ENCODE peak calls at places on chromosomes 11 and 22, in nine cellular contexts. L is kidney, X is lower lobe of right lung, D is A549, C is LNCaP clone FGC, K is OCI-LY7, P is mammary epithelial cell, W is HFF-Myc, G is Peyer's patch. B is an unnamed sample.

GRCh38 chr22:17579535-17579981 is 16.3 kb downstream of the SLC25A18 start:
- DNase-seq in L (peak; percentile 53), X (no peak), D (no peak), C (no peak), K (no peak), P (no peak), W (no peak), G (no peak), B (no peak)

GRCh38 chr11:27409060-27409459 is 46.0 kb upstream of the CCDC34 start:
- DNase-seq in L (no peak), X (no peak), D (no peak), C (no peak), K (no peak), P (no peak), W (no peak), G (no peak), B (no peak)

GRCh38 chr11:15119826-15120225 is 5.1 kb downstream of the INSC start:
- DNase-seq in L (no peak), X (no peak), D (no peak), C (no peak), K (no peak), P (peak; percentile 34), W (no peak), G (no peak), B (no peak)

GRCh38 chr11:30149998-30150397 is 80.8 kb upstream of the FSHB start:
- DNase-seq in L (no peak), X (no peak), D (no peak), C (no peak), K (no peak), P (no peak), W (no peak), G (no peak), B (no peak)

GRCh38 chr11:125593113-125593761 is 585 bp downstream of the STT3A start:
- DNase-seq in L (no peak), X (no peak), D (peak; percentile 42), C (no peak), K (no peak), P (peak; percentile 52), W (no peak), G (no peak), B (no peak)

GRCh38 chr11:12243511-12243910 is 133.1 kb downstream of the MICAL2 start:
- DNase-seq in L (no peak), X (no peak), D (no peak), C (no peak), K (no peak), P (no peak), W (no peak), G (no peak), B (no peak)

GRCh38 chr22:22165936-22166710 is 78.5 kb upstream of the VPREB1 start:
- DNase-seq in L (no peak), X (no peak), D (no peak), C (no peak), K (peak; percentile 51), P (no peak), W (no peak), G (no peak), B (no peak)

GRCh38 chr11:1727861-1728260 is 22.5 kb downstream of the IFITM10 start:
- DNase-seq in L (no peak), X (no peak), D (no peak), C (no peak), K (no peak), P (no peak), W (no peak), G (peak; percentile 16), B (no peak)

GRCh38 chr11:63681208-63682044 is at the start of gene RTN3:
- DNase-seq in L (peak; percentile 99), X (peak; percentile 99), D (peak; percentile 99), C (peak; percentile 90), K (peak; percentile 98), P (peak; percentile 98), W (peak; percentile 95), G (peak; percentile 92), B (peak; percentile 97)

GRCh38 chr11:63686912-63687311 is 5.6 kb downstream of the RTN3 start:
- DNase-seq in L (no peak), X (no peak), D (no peak), C (no peak), K (no peak), P (no peak), W (no peak), G (no peak), B (no peak)

GRCh38 chr11:63680842-63681207 is 475 bp upstream of the RTN3 start:
- DNase-seq in L (no peak), X (no peak), D (no peak), C (no peak), K (no peak), P (peak; percentile 52), W (no peak), G (no peak), B (no peak)

GRCh38 chr11:63683133-63683991 is 2.1 kb downstream of the RTN3 start:
- DNase-seq in L (no peak), X (no peak), D (no peak), C (no peak), K (no peak), P (no peak), W (no peak), G (no peak), B (no peak)

DNA sequence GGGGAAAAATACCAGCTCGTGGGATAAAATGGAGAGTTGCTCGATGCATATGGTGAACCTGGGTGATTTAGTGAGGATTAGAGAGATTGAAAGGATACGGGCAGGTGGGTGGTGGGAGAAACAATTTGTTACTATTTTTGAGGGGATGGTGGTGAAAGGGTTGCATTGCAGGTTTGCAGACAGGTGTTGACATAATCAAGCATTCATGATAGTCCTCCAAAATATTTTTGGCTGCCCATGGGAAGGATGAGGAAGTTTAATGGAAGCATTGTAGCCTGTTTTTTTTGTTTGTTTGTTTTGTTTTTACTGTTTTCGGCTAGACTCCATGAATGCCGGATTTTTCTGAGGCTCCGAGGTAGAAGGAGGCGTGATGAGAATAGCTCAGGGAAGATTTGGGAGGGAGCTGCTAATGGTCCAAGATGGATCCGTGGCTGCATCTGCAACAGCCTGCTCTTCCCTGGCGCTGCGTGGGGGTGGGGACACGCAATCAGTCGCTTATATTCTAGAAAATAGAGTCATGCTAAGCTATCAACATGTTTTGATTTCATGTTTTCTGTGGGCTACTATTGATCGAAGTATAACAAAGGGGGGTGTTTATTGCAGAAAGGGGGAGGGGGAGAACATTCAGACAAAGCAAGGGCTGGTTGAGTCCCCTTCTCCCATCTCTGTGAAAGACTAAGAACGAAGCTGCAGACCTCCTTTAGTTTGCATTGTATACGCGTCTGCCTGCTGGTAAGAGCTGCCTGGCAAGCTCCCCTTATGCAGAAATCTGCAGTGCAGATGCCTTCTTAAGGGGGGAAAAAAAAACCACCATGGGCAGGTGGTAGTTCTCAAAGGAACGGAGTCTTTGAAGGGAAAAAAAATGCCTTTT is 980 bp downstream of the RTN3 start:
- DNase-seq in L (no peak), X (peak; percentile 55), D (peak; percentile 11), C (no peak), K (peak; percentile 62), P (peak; percentile 25), W (no peak), G (no peak), B (no peak)
- TF ChIP-seq CTCF in L (no peak), X (no peak), D (no peak), C (no peak), K (peak; percentile 46), P (peak; percentile 18), W (no peak), G (peak; percentile 56), B (peak; percentile 1)

DNA sequence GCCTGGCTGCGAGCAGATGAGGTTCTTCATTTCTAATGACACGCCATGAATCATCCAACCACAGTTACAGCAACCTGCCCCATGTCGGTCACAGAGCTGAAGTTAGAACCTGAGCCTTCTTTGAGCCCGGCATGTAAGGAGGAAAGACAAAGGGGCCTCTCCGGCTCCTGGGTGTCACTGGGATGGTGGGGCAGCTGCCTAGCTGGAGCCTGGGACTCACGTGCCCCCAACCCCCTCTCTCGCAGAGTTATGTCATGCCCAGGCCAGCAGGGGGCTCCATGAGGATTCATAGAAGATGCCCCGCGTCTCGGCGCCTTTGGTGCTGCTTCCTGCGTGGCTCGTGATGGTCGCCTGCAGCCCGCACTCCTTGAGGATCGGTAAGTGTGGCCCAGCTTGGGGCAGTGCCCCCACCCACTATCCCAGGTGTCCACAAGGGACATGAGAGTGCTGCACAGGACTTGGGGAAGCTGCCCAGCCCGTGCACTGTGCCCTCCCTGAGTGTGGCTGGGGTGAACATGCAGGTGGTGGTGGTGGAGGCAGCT is 148.5 kb downstream of the GRIK4 start:
- DNase-seq in L (no peak), X (no peak), D (peak; percentile 33), C (no peak), K (peak; percentile 82), P (peak; percentile 42), W (peak; percentile 2), G (no peak), B (no peak)
- TF ChIP-seq CTCF in L (peak; percentile 3), X (no peak), D (peak; percentile 32), C (peak; percentile 21), K (peak; percentile 84), P (no peak), W (peak; percentile 49), G (no peak), B (peak; percentile 18)

GRCh38 chr11:34886609-34887008 is 29.6 kb downstream of the APIP start:
- DNase-seq in L (no peak), X (no peak), D (no peak), C (no peak), K (no peak), P (no peak), W (no peak), G (no peak), B (no peak)

GRCh38 chr11:34887260-34887659 is 28.9 kb downstream of the APIP start:
- DNase-seq in L (no peak), X (no peak), D (no peak), C (peak; percentile 19), K (no peak), P (no peak), W (no peak), G (no peak), B (no peak)

GRCh38 chr11:34890812-34891211 is 25.4 kb downstream of the APIP start:
- DNase-seq in L (no peak), X (no peak), D (peak; percentile 68), C (peak; percentile 36), K (peak; percentile 29), P (peak; percentile 21), W (peak; percentile 10), G (no peak), B (no peak)

GRCh38 chr11:34891611-34892010 is 24.6 kb downstream of the APIP start:
- DNase-seq in L (no peak), X (no peak), D (no peak), C (no peak), K (no peak), P (no peak), W (no peak), G (no peak), B (no peak)

DNA sequence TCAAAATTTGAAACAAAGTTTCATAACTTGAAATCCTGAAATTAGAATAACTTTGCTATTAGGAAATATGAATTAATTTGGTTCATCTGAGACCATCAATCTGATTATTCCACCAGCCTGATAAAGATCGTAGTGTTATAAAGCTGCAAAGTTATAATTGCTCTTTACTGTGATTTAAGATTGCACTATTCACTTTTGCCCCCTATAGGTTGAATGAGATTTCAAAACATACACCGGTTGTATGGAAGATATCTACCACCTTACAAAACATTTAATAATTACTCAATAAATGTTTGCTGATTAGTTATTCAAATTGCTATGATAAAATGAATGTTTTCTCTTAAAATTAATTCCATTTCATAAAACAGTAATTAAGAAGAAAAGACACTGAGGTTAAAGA is 26.1 kb downstream of the APIP start:
- DNase-seq in L (no peak), X (no peak), D (peak; percentile 14), C (no peak), K (no peak), P (no peak), W (no peak), G (no peak), B (no peak)
- TF ChIP-seq CTCF in L (no peak), X (no peak), D (peak; percentile 55), C (peak; percentile 39), K (peak; percentile 43), P (peak; percentile 26), W (no peak), G (no peak), B (no peak)

GRCh38 chr11:94809251-94809650 is 41.1 kb downstream of the AMOTL1 start:
- DNase-seq in L (no peak), X (no peak), D (no peak), C (no peak), K (no peak), P (no peak), W (no peak), G (no peak), B (no peak)
- TF ChIP-seq CTCF in L (no peak), X (no peak), D (no peak), C (no peak), K (no peak), P (no peak), W (no peak), G (no peak), B (no peak)